ENCODE peak calls at places on chromosomes 3 and 15, in six cellular contexts. C, E, S, L, Y and P are unnamed samples.
A peak's percentile ranks its signal among the peaks of the same experiment; 100 is the strongest.

GRCh38 chr3:155853214-155854146 is 747 bp downstream of the SLC33A1 start:
- DNase-seq in S (peak; percentile 36), L (no peak), Y (no peak), E (no peak), C (no peak), P (no peak)

GRCh38 chr3:179348325-179349013 is 960 bp downstream of the MFN1 start:
- DNase-seq in C (no peak), Y (no peak), E (no peak), S (peak; percentile 7), L (peak; percentile 80), P (no peak)

GRCh38 chr15:90191795-90192494 is 9.2 kb upstream of the SEMA4B start:
- DNase-seq in Y (peak; percentile 92), L (peak; percentile 70), S (peak; percentile 90), E (no peak), C (peak; percentile 80), P (peak; percentile 16)

GRCh38 chr3:66195347-66195783 is 25.4 kb upstream of the SLC25A26 start:
- DNase-seq in C (no peak), S (no peak), L (no peak), Y (peak; percentile 87), E (peak; percentile 47), P (peak; percentile 62)

GRCh38 chr3:49567406-49567805 is 13.1 kb downstream of the BSN start:
- DNase-seq in E (no peak), Y (no peak), L (no peak), C (no peak), S (no peak), P (no peak)

GRCh38 chr15:96409231-96410138 is 79.0 kb downstream of the NR2F2 start:
- DNase-seq in E (no peak), L (no peak), C (peak; percentile 38), S (peak; percentile 4), Y (peak; percentile 33), P (no peak)

GRCh38 chr3:65971281-65972252 is 67.2 kb downstream of the MAGI1 start:
- DNase-seq in C (no peak), Y (no peak), S (no peak), E (no peak), L (no peak), P (no peak)

GRCh38 chr15:57735406-57735805 is 28.9 kb downstream of the POLR2M start:
- DNase-seq in C (no peak), Y (no peak), E (no peak), L (no peak), S (no peak), P (no peak)

GRCh38 chr15:89401636-89402252 is 67.1 kb upstream of the POLG start:
- DNase-seq in Y (no peak), S (no peak), L (no peak), E (no peak), C (no peak), P (no peak)

GRCh38 chr15:57521503-57521902 is 70.2 kb upstream of the MYZAP start:
- DNase-seq in E (no peak), Y (no peak), S (no peak), L (no peak), C (no peak), P (no peak)

GRCh38 chr3:146524961-146525360 is 19.4 kb downstream of the PLSCR1 start:
- DNase-seq in E (no peak), C (no peak), S (no peak), L (no peak), Y (no peak), P (no peak)

GRCh38 chr3:122952509-122952908 is 75.1 kb downstream of the SEMA5B start:
- DNase-seq in L (peak; percentile 19), Y (no peak), E (no peak), S (no peak), C (no peak), P (no peak)

GRCh38 chr3:198028718-198029117 is 68.7 kb downstream of the LMLN start:
- DNase-seq in L (no peak), C (no peak), Y (no peak), S (no peak), E (no peak), P (no peak)

GRCh38 chr15:75666823-75667501 is 19.2 kb downstream of the SNX33 start:
- DNase-seq in L (no peak), C (no peak), S (peak; percentile 37), Y (no peak), E (no peak), P (peak; percentile 91)

GRCh38 chr3:23590424-23590823 is 215.3 kb upstream of the UBE2E1 start:
- DNase-seq in E (no peak), S (no peak), C (no peak), Y (peak; percentile 70), L (no peak), P (no peak)

GRCh38 chr3:187165144-187165543 is 25.8 kb upstream of the RPL39L start:
- DNase-seq in L (no peak), Y (peak; percentile 41), S (peak; percentile 58), C (peak; percentile 66), E (peak; percentile 56), P (peak; percentile 45)

GRCh38 chr3:42809202-42809601 is at the start of gene ACKR2:
- DNase-seq in E (no peak), Y (no peak), C (no peak), S (no peak), L (no peak), P (no peak)

GRCh38 chr3:172224560-172225214 is 185.3 kb downstream of the FNDC3B start:
- DNase-seq in S (no peak), C (no peak), L (no peak), E (no peak), Y (no peak), P (no peak)

GRCh38 chr3:187963677-187964385 is 190.1 kb upstream of the LPP start:
- DNase-seq in L (no peak), Y (no peak), S (no peak), E (no peak), C (no peak), P (no peak)

DNA sequence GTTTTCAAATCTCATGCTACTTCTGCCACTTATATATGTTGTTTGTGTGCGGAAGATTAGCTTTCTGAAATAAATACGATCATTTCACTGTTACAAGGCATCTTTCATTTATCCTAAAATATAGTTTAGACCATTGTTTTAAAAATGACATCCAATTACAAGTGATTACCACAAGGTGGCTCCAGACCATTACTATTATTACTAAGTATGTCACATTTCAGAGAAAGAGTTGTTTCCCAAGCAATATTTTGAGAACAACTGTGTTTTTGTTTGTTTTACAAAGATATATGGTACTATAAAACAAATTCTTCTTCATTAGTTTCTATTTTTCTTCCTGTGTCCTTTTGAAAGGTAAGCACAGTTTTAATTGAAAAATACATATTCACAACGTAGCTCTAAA is 136.0 kb upstream of the RAP2B start:
- DNase-seq in L (no peak), C (peak; percentile 21), Y (peak; percentile 9), S (peak; percentile 23), E (no peak), P (peak; percentile 31)
- TF ChIP-seq SIN3A in L (no peak), C (no peak), Y (no peak), S (no peak), E (no peak), P (no peak)

GRCh38 chr15:61657461-61657860 is 402.8 kb downstream of the VPS13C start:
- DNase-seq in S (no peak), L (no peak), Y (no peak), C (no peak), E (no peak), P (no peak)

GRCh38 chr15:61659571-61660190 is 400.6 kb downstream of the VPS13C start:
- DNase-seq in C (no peak), L (no peak), S (no peak), Y (no peak), E (no peak), P (no peak)

GRCh38 chr15:61661791-61662190 is 398.5 kb downstream of the VPS13C start:
- DNase-seq in Y (no peak), S (no peak), E (no peak), C (no peak), L (no peak), P (no peak)

GRCh38 chr15:61656391-61656790 is 403.9 kb downstream of the VPS13C start:
- DNase-seq in Y (no peak), S (no peak), C (no peak), E (no peak), L (no peak), P (no peak)

GRCh38 chr15:61660579-61660978 is 399.7 kb downstream of the VPS13C start:
- DNase-seq in L (no peak), S (no peak), E (no peak), C (no peak), Y (no peak), P (no peak)
- TF ChIP-seq RAD21 in L (no peak), S (no peak), E (no peak), C (no peak), Y (no peak), P (no peak)

DNA sequence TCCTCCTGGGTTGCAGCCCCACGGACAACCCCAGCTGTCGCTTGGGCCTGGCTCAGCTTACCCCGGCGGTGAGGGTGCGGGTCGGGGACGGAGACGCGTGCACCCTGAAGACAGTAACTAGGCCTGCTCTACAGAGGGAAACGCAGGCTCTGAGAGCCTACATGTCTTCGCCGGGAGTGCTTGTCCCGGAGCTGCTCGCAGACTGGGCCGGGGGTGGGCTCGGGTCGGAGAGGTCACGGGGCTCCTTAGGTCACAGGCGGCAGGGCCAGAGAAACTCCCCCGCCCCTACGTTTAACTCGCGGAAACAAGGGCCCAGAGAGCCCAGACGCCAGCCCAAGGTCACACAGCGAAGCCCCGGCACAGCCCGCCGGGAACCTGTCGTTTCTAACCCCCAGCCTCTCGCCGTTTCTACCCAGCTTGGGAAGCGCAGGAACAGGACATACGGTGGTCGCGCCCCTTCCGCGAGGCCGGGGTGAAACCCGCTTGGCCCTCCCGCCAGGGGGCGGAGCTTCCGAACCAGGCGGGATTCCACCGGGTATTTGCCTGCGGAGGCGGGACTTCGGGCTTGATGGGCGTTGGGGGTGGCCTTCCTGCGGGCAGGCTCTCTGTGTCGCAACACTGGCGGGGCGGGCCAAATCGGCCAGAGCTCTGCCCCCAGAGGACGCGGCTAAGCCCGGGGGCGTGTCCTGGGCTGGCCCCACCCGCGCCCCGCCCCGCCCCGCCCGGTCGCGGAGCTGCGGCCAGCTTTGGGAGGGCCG is at the start of gene HDAC11:
- DNase-seq in L (peak; percentile 81), C (peak; percentile 100), S (peak; percentile 94), Y (peak; percentile 100), E (peak; percentile 98), P (peak; percentile 89)
- TF ChIP-seq POLR2AphosphoS5 in L (peak; percentile 67), C (peak; percentile 64), S (peak; percentile 91), Y (peak; percentile 64), E (peak; percentile 60), P (peak; percentile 82)

GRCh38 chr3:31853580-31853979 is 127.5 kb downstream of the OSBPL10 start:
- DNase-seq in L (no peak), Y (no peak), S (no peak), C (no peak), E (no peak), P (no peak)

GRCh38 chr3:31847760-31848159 is 133.3 kb downstream of the OSBPL10 start:
- DNase-seq in Y (no peak), S (no peak), C (no peak), L (no peak), E (no peak), P (no peak)

GRCh38 chr3:31851278-31851677 is 129.8 kb downstream of the OSBPL10 start:
- DNase-seq in E (no peak), L (no peak), Y (no peak), C (no peak), S (no peak), P (no peak)

GRCh38 chr3:31848163-31848848 is 132.8 kb downstream of the OSBPL10 start:
- DNase-seq in L (no peak), E (no peak), S (peak; percentile 18), C (no peak), Y (no peak), P (no peak)

DNA sequence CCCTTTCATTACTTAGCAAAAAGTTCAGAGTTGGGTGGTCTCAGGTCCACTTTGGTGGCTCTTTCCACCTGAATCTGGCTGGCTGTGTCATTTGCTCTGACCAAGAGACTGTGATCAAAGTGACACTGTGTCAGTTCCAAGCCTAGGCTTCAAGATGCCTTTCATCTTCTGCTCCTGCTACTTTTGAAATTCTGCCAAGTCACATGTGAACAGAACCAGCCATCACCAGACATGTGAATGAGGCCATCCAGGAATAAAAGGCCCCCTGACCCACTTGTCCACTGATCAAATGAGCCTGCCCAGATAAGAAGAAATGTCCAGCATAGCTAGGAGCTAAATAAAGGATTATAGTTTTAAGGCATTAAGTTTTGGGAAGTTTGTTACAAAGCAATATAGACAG is 132.1 kb downstream of the OSBPL10 start:
- DNase-seq in L (no peak), Y (no peak), E (no peak), C (no peak), S (peak; percentile 26), P (no peak)
- TF ChIP-seq SIN3A in L (no peak), Y (no peak), E (no peak), C (no peak), S (no peak), P (no peak)